ENCODE peak calls at places on chromosomes 1 and 21, in seven cellular contexts. M is transverse colon, V is esophagus muscularis mucosa, L is endothelial cell of umbilical vein, H is spleen, G is prostate gland, I is breast epithelium. K is an unnamed sample.

GRCh38 chr1:212415107-212415841 is 588 bp upstream of the PACC1 start:
- DNase-seq in M (no peak), V (no peak), L (no peak), H (no peak), G (no peak), I (no peak), K (no peak)

GRCh38 chr1:181969902-181970301 is 91.6 kb downstream of the ZNF648 start:
- DNase-seq in M (no peak), V (no peak), L (no peak), H (no peak), G (no peak), I (no peak), K (no peak)

GRCh38 chr1:165945911-165946310 is 118.5 kb downstream of the UCK2 start:
- DNase-seq in M (no peak), V (peak), L (no peak), H (no peak), G (no peak), I (no peak), K (no peak)

GRCh38 chr1:54241430-54241829 is 41.5 kb downstream of the MRPL37 start:
- DNase-seq in M (no peak), V (no peak), L (no peak), H (no peak), G (no peak), I (no peak), K (no peak)

GRCh38 chr1:20702416-20702815 is 15.4 kb downstream of the KIF17 start:
- DNase-seq in M (no peak), V (no peak), L (no peak), H (no peak), G (no peak), I (no peak), K (no peak)

GRCh38 chr1:43569175-43569574 is 38.5 kb downstream of the PTPRF start:
- DNase-seq in M (no peak), V (no peak), L (no peak), H (no peak), G (no peak), I (no peak), K (no peak)

GRCh38 chr1:184555665-184556641 is 169.1 kb downstream of the C1orf21 start:
- DNase-seq in M (no peak), V (no peak), L (no peak), H (no peak), G (no peak), I (no peak), K (no peak)

GRCh38 chr1:24069817-24070216 is 42.1 kb downstream of the MYOM3 start:
- DNase-seq in M (no peak), V (no peak), L (no peak), H (no peak), G (no peak), I (no peak), K (no peak)

GRCh38 chr21:14589855-14590563 is 43.9 kb upstream of the SAMSN1 start:
- DNase-seq in M (no peak), V (no peak), L (no peak), H (no peak), G (no peak), I (no peak), K (no peak)

GRCh38 chr1:180934563-180934962 is 21.9 kb downstream of the KIAA1614 start:
- DNase-seq in M (no peak), V (no peak), L (no peak), H (no peak), G (no peak), I (no peak), K (no peak)

GRCh38 chr1:20380616-20381035 is 90.0 kb downstream of the VWA5B1 start:
- DNase-seq in M (no peak), V (no peak), L (no peak), H (no peak), G (no peak), I (no peak), K (peak)

GRCh38 chr21:33433425-33434114 is 30.4 kb downstream of the IFNGR2 start:
- DNase-seq in M (no peak), V (no peak), L (no peak), H (no peak), G (no peak), I (no peak), K (no peak)

GRCh38 chr1:159804924-159805323 is 2.8 kb downstream of the FCRL6 start:
- DNase-seq in M (no peak), V (no peak), L (no peak), H (no peak), G (no peak), I (no peak), K (no peak)

GRCh38 chr1:36771222-36771621 is 263.1 kb downstream of the GRIK3 start:
- DNase-seq in M (no peak), V (no peak), L (no peak), H (peak), G (no peak), I (no peak), K (peak)

GRCh38 chr1:36322786-36323635 is 434 bp downstream of the EVA1B start:
- DNase-seq in M (peak), V (no peak), L (peak), H (peak), G (no peak), I (no peak), K (peak)

GRCh38 chr1:156337052-156337887 is 822 bp downstream of the CCT3 start:
- DNase-seq in M (no peak), V (no peak), L (no peak), H (peak), G (no peak), I (no peak), K (no peak)

GRCh38 chr1:212010004-212010403 is 25.4 kb downstream of the INTS7 start:
- DNase-seq in M (no peak), V (no peak), L (no peak), H (no peak), G (peak), I (no peak), K (no peak)

GRCh38 chr1:224245188-224245587 is 62.1 kb downstream of the DEGS1 start:
- DNase-seq in M (peak), V (no peak), L (peak), H (peak), G (no peak), I (peak), K (peak)

GRCh38 chr1:243731301-243731891 is 118.6 kb downstream of the AKT3 start:
- DNase-seq in M (no peak), V (no peak), L (peak), H (no peak), G (no peak), I (peak), K (peak)

GRCh38 chr1:241611063-241611462 is 29.1 kb downstream of the CHML start:
- DNase-seq in M (no peak), V (no peak), L (peak), H (no peak), G (peak), I (no peak), K (no peak)

GRCh38 chr1:44084998-44085675 is 33.5 kb upstream of the KLF17 start:
- DNase-seq in M (no peak), V (no peak), L (peak), H (no peak), G (no peak), I (no peak), K (no peak)

GRCh38 chr1:21896652-21897532 is 40.2 kb downstream of the HSPG2 start:
- DNase-seq in M (peak), V (peak), L (peak), H (peak), G (peak), I (peak), K (peak)

GRCh38 chr1:58927026-58927721 is 143.3 kb upstream of the JUN start:
- DNase-seq in M (no peak), V (peak), L (no peak), H (no peak), G (no peak), I (no peak), K (peak)

GRCh38 chr1:76640092-76640491 is 227.2 kb upstream of the ST6GALNAC5 start:
- DNase-seq in M (no peak), V (no peak), L (no peak), H (no peak), G (no peak), I (no peak), K (no peak)

GRCh38 chr1:244276646-244277045 is 175.1 kb downstream of the ADSS2 start:
- DNase-seq in M (no peak), V (no peak), L (no peak), H (no peak), G (no peak), I (no peak), K (no peak)

GRCh38 chr1:45328680-45329079 is 2.0 kb downstream of the HPDL start:
- DNase-seq in M (no peak), V (no peak), L (no peak), H (no peak), G (no peak), I (no peak), K (no peak)

GRCh38 chr1:8603220-8603616 is 214.2 kb downstream of the RERE start:
- DNase-seq in M (no peak), V (no peak), L (peak), H (no peak), G (no peak), I (no peak), K (no peak)

GRCh38 chr1:26015358-26015757 is 6.2 kb upstream of the EXTL1 start:
- DNase-seq in M (peak), V (no peak), L (no peak), H (peak), G (no peak), I (no peak), K (no peak)

GRCh38 chr1:172724746-172725613 is 66.1 kb downstream of the FASLG start:
- DNase-seq in M (no peak), V (no peak), L (no peak), H (no peak), G (no peak), I (no peak), K (no peak)

GRCh38 chr1:245222931-245223330 is 68.1 kb downstream of the KIF26B start:
- DNase-seq in M (no peak), V (no peak), L (no peak), H (no peak), G (no peak), I (no peak), K (no peak)

GRCh38 chr21:21401444-21401843 is 403.2 kb downstream of the NCAM2 start:
- DNase-seq in M (no peak), V (no peak), L (no peak), H (no peak), G (no peak), I (no peak), K (no peak)

GRCh38 chr1:6972390-6972789 is 187.1 kb downstream of the CAMTA1 start:
- DNase-seq in M (no peak), V (no peak), L (no peak), H (no peak), G (no peak), I (no peak), K (no peak)

GRCh38 chr1:32592953-32593352 is 53.7 kb downstream of the ZBTB8A start:
- DNase-seq in M (no peak), V (no peak), L (no peak), H (no peak), G (no peak), I (no peak), K (no peak)

DNA sequence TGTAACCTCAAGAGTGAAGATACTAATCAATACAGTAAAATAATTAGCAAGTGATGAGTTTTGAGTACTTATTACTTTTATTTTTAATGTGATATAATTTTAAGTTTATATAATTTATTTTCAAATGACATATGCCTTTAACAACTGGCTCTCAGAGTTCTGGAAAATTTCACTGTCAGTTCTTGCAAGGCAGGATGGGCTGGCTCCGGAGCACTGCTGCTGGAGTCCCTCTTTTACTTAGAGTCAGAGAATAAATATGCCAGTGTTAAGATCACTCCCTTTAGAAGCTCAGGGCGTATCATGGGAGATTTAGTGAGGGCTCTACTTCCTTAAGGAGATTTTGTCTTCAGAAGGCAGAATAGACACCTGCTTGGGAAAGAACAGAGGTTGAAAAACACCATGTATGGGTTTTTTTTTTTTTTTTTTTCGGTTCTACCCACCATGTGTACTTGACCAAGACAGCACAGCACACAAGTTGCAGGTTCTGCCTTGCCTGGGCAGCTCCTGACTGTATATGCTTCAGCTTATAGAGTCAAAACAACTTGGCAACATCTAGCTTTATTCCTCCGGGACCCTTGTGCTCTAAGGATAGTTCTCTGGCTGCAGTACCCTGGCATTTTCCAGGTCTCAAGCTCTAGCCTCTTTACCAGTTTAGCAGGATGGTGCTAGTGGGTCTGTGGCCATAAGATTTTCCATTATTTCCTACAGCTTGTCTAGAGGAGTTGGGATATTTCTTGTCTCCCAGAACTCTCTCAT is 29.7 kb upstream of the FMOD start:
- DNase-seq in M (no peak), V (peak), L (no peak), H (no peak), G (no peak), I (no peak), K (no peak)
- H3K27ac ChIP-seq in M (peak), V (no peak), L (no peak), H (peak), G (peak), I (no peak), K (peak)

GRCh38 chr1:41486892-41487728 is 2.6 kb upstream of the EDN2 start:
- DNase-seq in M (no peak), V (no peak), L (no peak), H (peak), G (no peak), I (no peak), K (no peak)
- TF ChIP-seq POLR2AphosphoS5 in M (no peak), V (no peak), L (no peak), H (no peak), G (no peak), I (no peak), K (no peak)

GRCh38 chr21:34706337-34706736 is 37.5 kb downstream of the CLIC6 start:
- DNase-seq in M (no peak), V (no peak), L (no peak), H (no peak), G (no peak), I (no peak), K (no peak)
- TF ChIP-seq POLR2A in M (no peak), V (no peak), L (no peak), H (no peak), G (no peak), I (no peak), K (no peak)

GRCh38 chr1:233045591-233045990 is 95.2 kb downstream of the NTPCR start:
- DNase-seq in M (no peak), V (no peak), L (no peak), H (no peak), G (no peak), I (no peak), K (no peak)
- H3K27ac ChIP-seq in M (no peak), V (no peak), L (no peak), H (no peak), G (no peak), I (no peak), K (no peak)

GRCh38 chr1:208089971-208090755 is 154.0 kb downstream of the PLXNA2 start:
- DNase-seq in M (no peak), V (no peak), L (no peak), H (no peak), G (no peak), I (no peak), K (peak)
- TF ChIP-seq POLR2AphosphoS5 in M (no peak), V (no peak), L (no peak), H (no peak), G (no peak), I (no peak), K (no peak)

GRCh38 chr1:150150511-150151021 is 850 bp downstream of the PLEKHO1 start:
- DNase-seq in M (peak), V (no peak), L (no peak), H (peak), G (no peak), I (no peak), K (peak)
- TF ChIP-seq POLR2A in M (no peak), V (no peak), L (peak), H (no peak), G (no peak), I (no peak), K (no peak)

GRCh38 chr1:116915182-116915611 is 5.5 kb downstream of the PTGFRN start:
- DNase-seq in M (peak), V (no peak), L (no peak), H (no peak), G (peak), I (no peak), K (peak)
- H3K27ac ChIP-seq in M (peak), V (peak), L (no peak), H (no peak), G (peak), I (no peak), K (peak)

DNA sequence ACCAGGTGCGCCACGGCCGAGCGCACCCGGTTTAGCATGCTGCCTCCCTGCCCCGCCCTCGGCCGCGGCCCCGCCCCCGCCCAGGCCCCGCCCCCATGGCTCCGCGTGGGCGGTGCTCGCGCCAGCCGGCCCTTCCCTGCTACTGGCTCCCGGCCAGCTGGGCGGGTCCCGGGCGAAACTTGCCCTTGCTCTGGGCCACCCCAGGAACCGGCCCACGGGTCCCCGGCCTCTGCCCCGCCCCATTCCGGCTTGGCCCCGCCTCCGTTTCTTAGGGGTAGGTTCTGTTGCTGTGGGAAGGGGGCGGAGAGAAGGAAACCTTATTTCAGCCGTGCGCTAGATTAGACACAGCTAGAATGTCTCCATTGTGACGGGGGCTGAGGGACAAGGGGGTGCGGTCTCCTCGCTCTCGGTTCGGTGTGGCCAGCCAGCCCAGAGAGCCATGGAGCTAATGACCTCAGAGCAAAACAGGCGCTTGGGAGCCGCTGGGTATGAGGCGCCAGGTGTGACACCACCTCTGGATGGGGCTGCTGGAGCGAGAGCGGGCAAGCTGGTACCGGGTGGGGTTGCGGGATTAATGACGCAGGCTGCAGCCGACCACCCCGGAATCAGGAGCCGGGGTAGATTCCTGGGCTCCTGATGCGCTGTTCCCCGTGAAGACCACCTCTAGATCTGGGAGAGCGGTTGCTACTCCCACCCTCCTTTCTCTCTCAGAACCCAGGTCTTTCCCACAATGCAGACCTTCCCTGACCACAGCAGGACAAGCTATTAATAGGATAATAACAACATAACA is at the start of gene PPM1J:
- DNase-seq in M (peak), V (peak), L (peak), H (peak), G (peak), I (peak), K (peak)
- TF ChIP-seq POLR2AphosphoS5 in M (peak), V (peak), L (no peak), H (peak), G (peak), I (no peak), K (peak)

DNA sequence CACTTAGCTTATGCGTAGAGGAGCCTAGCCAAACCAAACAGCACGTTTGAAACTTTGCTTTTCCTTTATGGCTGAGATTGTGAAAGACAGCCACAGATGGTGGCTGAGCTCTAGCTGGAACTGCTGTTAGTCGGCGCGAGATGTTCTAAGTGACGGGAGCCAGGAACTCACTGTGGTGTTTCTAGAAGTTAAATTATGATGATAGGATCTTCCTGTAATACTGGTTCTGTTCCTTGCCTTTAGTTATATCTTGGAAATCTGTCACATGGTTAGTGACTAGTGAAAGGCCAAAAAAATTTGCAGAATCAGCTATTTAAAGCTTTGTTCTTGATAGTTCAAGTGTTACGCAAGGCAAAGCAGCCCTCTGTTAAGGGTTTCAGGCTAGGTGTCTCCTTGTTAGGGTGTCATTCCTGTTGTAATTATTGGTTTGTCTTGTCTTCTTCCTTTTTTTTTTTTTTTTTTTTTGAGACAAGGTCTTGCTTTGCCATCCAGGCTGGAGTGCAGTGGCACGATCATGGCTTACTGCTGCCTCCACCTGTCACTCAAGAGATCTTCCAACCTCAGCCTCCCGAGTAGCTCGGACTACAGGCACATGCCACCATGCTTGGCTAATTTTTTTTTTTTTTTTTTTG is 22.6 kb downstream of the AK4 start:
- DNase-seq in M (peak), V (no peak), L (no peak), H (no peak), G (peak), I (peak), K (peak)
- TF ChIP-seq POLR2A in M (no peak), V (no peak), L (no peak), H (no peak), G (peak), I (peak), K (no peak)

K was measured in sigmoid colon.